ENCODE peak calls at places on chromosomes 13 and 19, in four cellular contexts. A, F, J and W are unnamed samples.

GRCh38 chr13:34733720-34734119 is 208.3 kb upstream of the NBEA start:
- DNase-seq in F (no peak), A (no peak), J (no peak), W (peak; percentile 87)

GRCh38 chr19:42360787-42361544 is 29.1 kb downstream of the CNFN start:
- DNase-seq in J (no peak), F (no peak), A (no peak), W (no peak)

GRCh38 chr19:2494447-2495129 is 18.7 kb downstream of the GADD45B start:
- DNase-seq in J (peak; percentile 77), A (peak; percentile 83), F (peak; percentile 71), W (peak; percentile 92)

GRCh38 chr13:49754146-49754545 is 38.3 kb downstream of the KPNA3 start:
- DNase-seq in F (no peak), A (no peak), J (no peak), W (no peak)

GRCh38 chr13:31950121-31950810 is 81.3 kb upstream of the FRY start:
- DNase-seq in A (no peak), F (peak; percentile 46), J (no peak), W (no peak)

GRCh38 chr13:108195146-108195545 is 20.2 kb downstream of the LIG4 start:
- DNase-seq in F (no peak), A (no peak), J (no peak), W (peak; percentile 7)

GRCh38 chr13:85386424-85386823 is 412.8 kb downstream of the SLITRK6 start:
- DNase-seq in J (no peak), A (no peak), F (no peak), W (no peak)

GRCh38 chr19:29967623-29968022 is 25.6 kb downstream of the URI1 start:
- DNase-seq in A (no peak), J (no peak), F (no peak), W (peak; percentile 55)

GRCh38 chr13:21673592-21674270 is 2.9 kb downstream of the FGF9 start:
- DNase-seq in A (no peak), J (no peak), F (peak; percentile 46), W (peak; percentile 37)

GRCh38 chr13:67299072-67299635 is 69.0 kb upstream of the PCDH9 start:
- DNase-seq in F (no peak), J (peak; percentile 36), A (no peak), W (peak; percentile 98)

GRCh38 chr13:113649212-113649611 is 8.8 kb downstream of the ATP4B start:
- DNase-seq in F (no peak), J (no peak), A (no peak), W (no peak)

GRCh38 chr19:33194884-33195710 is 967 bp downstream of the LRP3 start:
- DNase-seq in A (no peak), F (peak; percentile 12), J (peak; percentile 52), W (peak; percentile 60)

GRCh38 chr13:30685987-30686386 is 49.4 kb upstream of the ALOX5AP start:
- DNase-seq in J (no peak), F (no peak), A (no peak), W (no peak)

GRCh38 chr13:87680298-87680697 is 9.1 kb downstream of the SLITRK5 start:
- DNase-seq in J (peak; percentile 6), A (no peak), F (no peak), W (no peak)

GRCh38 chr19:19270749-19271571 is 2.1 kb downstream of the TM6SF2 start:
- DNase-seq in J (no peak), A (no peak), F (no peak), W (no peak)

GRCh38 chr13:113064000-113064533 is 41.5 kb upstream of the F7 start:
- DNase-seq in J (no peak), A (no peak), F (no peak), W (no peak)

GRCh38 chr19:35704218-35704617 is at the start of gene ZBTB32:
- DNase-seq in A (no peak), F (peak; percentile 47), J (no peak), W (peak; percentile 75)

GRCh38 chr19:54464624-54465266 is 1.2 kb upstream of the LENG9 start:
- DNase-seq in J (peak; percentile 84), F (peak; percentile 95), A (peak; percentile 98), W (peak; percentile 88)